ENCODE peak calls at places on chromosome X, in five cellular contexts. One of them, this sample, is unnamed. For H3K27me3, the result is how much of the 10 kb centered on the place peaks cover.

GRCh38 chrX:80876877-80877276 is 67.2 kb upstream of the BRWD3 start:
- DNase-seq in HepG2: peak
- DNase-seq in K562: no peak
- DNase-seq in tibial nerve: no peak
- DNase-seq in stomach: no peak
- DNase-seq in this sample: no peak

GRCh38 chrX:154775611-154776349 is 13.1 kb downstream of the DKC1 start:
- DNase-seq in HepG2: no peak
- DNase-seq in K562: no peak
- DNase-seq in tibial nerve: no peak
- DNase-seq in stomach: no peak
- DNase-seq in this sample: no peak

GRCh38 chrX:138986235-138986634 is 274.7 kb upstream of the FGF13 start:
- DNase-seq in tibial nerve: no peak
- DNase-seq in stomach: no peak
- DNase-seq in HepG2: no peak
- DNase-seq in K562: no peak
- DNase-seq in this sample: no peak

GRCh38 chrX:119817130-119817690 is 25.8 kb upstream of the RPL39 start:
- DNase-seq in K562: no peak
- DNase-seq in tibial nerve: no peak
- DNase-seq in HepG2: no peak
- DNase-seq in stomach: no peak
- DNase-seq in this sample: no peak

GRCh38 chrX:150547511-150548115 is 20.8 kb upstream of the MTM1 start:
- DNase-seq in K562: peak
- DNase-seq in stomach: peak
- DNase-seq in tibial nerve: peak
- DNase-seq in HepG2: no peak
- DNase-seq in this sample: peak

GRCh38 chrX:68146054-68146453 is 287.2 kb downstream of the OPHN1 start:
- DNase-seq in tibial nerve: no peak
- DNase-seq in stomach: no peak
- DNase-seq in K562: no peak
- DNase-seq in HepG2: peak
- DNase-seq in this sample: no peak

GRCh38 chrX:68936608-68937007 is 107.8 kb downstream of the EFNB1 start:
- DNase-seq in stomach: peak
- DNase-seq in HepG2: no peak
- DNase-seq in tibial nerve: no peak
- DNase-seq in K562: no peak
- DNase-seq in this sample: peak

GRCh38 chrX:151176351-151176750 is at the start of gene GPR50:
- DNase-seq in tibial nerve: no peak
- DNase-seq in K562: no peak
- DNase-seq in HepG2: no peak
- DNase-seq in stomach: no peak
- DNase-seq in this sample: no peak

GRCh38 chrX:110145854-110146253 is 142.9 kb downstream of the TMEM164 start:
- DNase-seq in K562: peak
- DNase-seq in stomach: no peak
- DNase-seq in HepG2: no peak
- DNase-seq in tibial nerve: no peak
- DNase-seq in this sample: no peak

GRCh38 chrX:107025538-107025937 is 25.5 kb upstream of the MORC4 start:
- DNase-seq in tibial nerve: no peak
- DNase-seq in stomach: no peak
- DNase-seq in HepG2: peak
- DNase-seq in K562: peak
- DNase-seq in this sample: no peak

GRCh38 chrX:150694738-150695410 is 1.7 kb downstream of the MTMR1 start:
- DNase-seq in stomach: no peak
- DNase-seq in tibial nerve: no peak
- DNase-seq in K562: peak
- DNase-seq in HepG2: no peak
- DNase-seq in this sample: no peak

GRCh38 chrX:43446752-43447151 is 209.3 kb upstream of the MAOA start:
- DNase-seq in HepG2: no peak
- DNase-seq in tibial nerve: no peak
- DNase-seq in K562: no peak
- DNase-seq in stomach: no peak
- DNase-seq in this sample: no peak

GRCh38 chrX:45506149-45506768 is 305.6 kb upstream of the DIPK2B start:
- DNase-seq in K562: no peak
- DNase-seq in stomach: no peak
- DNase-seq in tibial nerve: no peak
- DNase-seq in HepG2: no peak
- DNase-seq in this sample: no peak

GRCh38 chrX:130485870-130486269 is 84.1 kb downstream of the RBMX2 start:
- DNase-seq in stomach: no peak
- DNase-seq in HepG2: no peak
- DNase-seq in tibial nerve: no peak
- DNase-seq in K562: no peak
- DNase-seq in this sample: no peak

DNA sequence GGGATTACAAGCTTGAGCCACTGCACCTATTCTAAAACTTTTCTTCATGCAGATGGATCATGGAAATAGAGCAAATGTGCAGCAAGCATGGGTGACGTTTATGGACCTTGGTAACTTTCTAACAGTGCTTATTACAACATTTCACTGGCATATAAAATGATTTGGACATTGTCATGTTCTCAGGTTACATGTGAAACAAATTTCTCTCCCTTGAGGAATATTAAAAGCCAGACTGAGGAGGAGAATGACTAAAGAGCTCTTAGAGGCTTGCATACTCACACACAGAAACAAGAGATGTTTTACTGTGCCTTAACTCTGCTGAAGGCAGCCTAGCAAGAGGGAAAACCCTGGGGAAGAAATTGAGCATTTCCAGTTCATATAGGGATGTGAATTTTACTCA is 38.6 kb upstream of the GPR101 start:
- DNase-seq in stomach: no peak
- DNase-seq in K562: no peak
- DNase-seq in HepG2: no peak
- DNase-seq in tibial nerve: no peak
- DNase-seq in this sample: no peak
- H3K27me3 ChIP-seq in stomach: under half
- H3K27me3 ChIP-seq in K562: under half
- H3K27me3 ChIP-seq in HepG2: under half
- H3K27me3 ChIP-seq in tibial nerve: under half
- H3K27me3 ChIP-seq in this sample: under half

DNA sequence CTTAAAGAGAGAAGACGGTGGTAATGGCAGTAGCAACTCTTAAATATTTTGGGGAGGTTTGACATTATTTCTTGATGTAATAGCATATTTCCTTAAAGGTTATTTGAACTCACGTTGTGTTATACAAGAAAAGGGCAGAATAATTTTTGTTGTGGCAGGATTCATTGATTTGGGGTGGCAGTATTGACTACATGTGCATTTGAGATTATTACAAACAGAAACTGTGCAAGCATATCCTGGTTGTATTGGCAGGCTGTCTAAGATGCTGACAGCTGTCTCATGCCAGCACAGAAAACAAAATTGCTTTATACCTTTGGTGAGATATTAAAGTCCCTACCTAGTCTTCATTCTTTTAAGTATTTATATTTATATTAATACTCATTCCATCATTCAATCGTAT is 300.7 kb upstream of the MAGEC2 start:
- DNase-seq in stomach: no peak
- DNase-seq in tibial nerve: no peak
- DNase-seq in HepG2: no peak
- DNase-seq in K562: no peak
- DNase-seq in this sample: no peak
- TF ChIP-seq EP300 in stomach: no peak
- TF ChIP-seq EP300 in tibial nerve: no peak
- TF ChIP-seq EP300 in HepG2: no peak
- TF ChIP-seq EP300 in K562: no peak
- TF ChIP-seq EP300 in this sample: no peak

DNA sequence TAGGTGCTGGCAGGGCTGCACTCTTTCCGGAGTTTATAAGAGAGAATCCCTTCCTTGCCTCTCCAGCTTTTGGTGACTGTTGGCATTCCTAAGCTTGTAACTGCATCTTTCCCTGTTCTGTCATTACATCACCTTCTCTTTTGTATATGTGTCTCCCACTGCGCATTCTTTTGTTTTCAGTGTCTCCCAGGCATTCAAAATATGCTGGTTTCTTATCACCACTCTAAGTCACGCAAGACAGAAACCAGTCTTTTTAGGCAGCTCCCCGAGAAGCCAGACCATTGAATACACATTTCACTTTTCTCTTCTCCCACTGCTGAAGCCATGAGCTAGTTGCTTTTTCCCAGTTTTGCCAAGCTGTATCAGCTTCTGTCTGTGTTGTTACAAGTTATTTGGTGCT is 71.0 kb downstream of the LAS1L start:
- DNase-seq in HepG2: no peak
- DNase-seq in stomach: no peak
- DNase-seq in K562: no peak
- DNase-seq in tibial nerve: no peak
- DNase-seq in this sample: no peak
- TF ChIP-seq POLR2A in HepG2: no peak
- TF ChIP-seq POLR2A in stomach: no peak
- TF ChIP-seq POLR2A in K562: no peak
- TF ChIP-seq POLR2A in tibial nerve: no peak
- TF ChIP-seq POLR2A in this sample: no peak

GRCh38 chrX:132676561-132677186 is 187.8 kb upstream of the MBNL3 start:
- DNase-seq in stomach: no peak
- DNase-seq in K562: no peak
- DNase-seq in HepG2: no peak
- DNase-seq in tibial nerve: no peak
- DNase-seq in this sample: no peak
- H3K27me3 ChIP-seq in stomach: under half
- H3K27me3 ChIP-seq in K562: under half
- H3K27me3 ChIP-seq in HepG2: under half
- H3K27me3 ChIP-seq in tibial nerve: under half
- H3K27me3 ChIP-seq in this sample: under half

GRCh38 chrX:93242897-93243296 is 430.5 kb downstream of the NAP1L3 start:
- DNase-seq in HepG2: no peak
- DNase-seq in K562: no peak
- DNase-seq in tibial nerve: no peak
- DNase-seq in stomach: no peak
- DNase-seq in this sample: no peak
- TF ChIP-seq EP300 in HepG2: no peak
- TF ChIP-seq EP300 in K562: no peak
- TF ChIP-seq EP300 in tibial nerve: no peak
- TF ChIP-seq EP300 in stomach: no peak
- TF ChIP-seq EP300 in this sample: no peak